ENCODE peak calls at places on chromosomes 11 and 22, in eight cellular contexts. O, G, U, W, C, A, Z and H are unnamed samples.

GRCh38 chr11:27471588-27472397 is 797 bp downstream of the LGR4 start:
- DNase-seq in O (no peak), G (peak; percentile 21), U (peak; percentile 59), W (peak; percentile 19), C (peak; percentile 48), A (no peak), Z (no peak), H (peak; percentile 46)

GRCh38 chr11:58058276-58059010 is 27.7 kb downstream of the OR6Q1 start:
- DNase-seq in O (no peak), G (no peak), U (no peak), W (no peak), C (no peak), A (no peak), Z (no peak), H (peak; percentile 22)

GRCh38 chr11:45659818-45660160 is 5.6 kb downstream of the CHST1 start:
- DNase-seq in O (no peak), G (no peak), U (peak; percentile 33), W (no peak), C (no peak), A (no peak), Z (no peak), H (no peak)

GRCh38 chr22:19579880-19580279 is 55.7 kb upstream of the CLDN5 start:
- DNase-seq in O (no peak), G (peak; percentile 64), U (no peak), W (no peak), C (peak; percentile 26), A (peak; percentile 57), Z (no peak), H (no peak)

GRCh38 chr22:41603873-41604332 is 14.3 kb upstream of the PMM1 start:
- DNase-seq in O (no peak), G (peak; percentile 88), U (no peak), W (no peak), C (no peak), A (no peak), Z (no peak), H (no peak)

GRCh38 chr22:45977003-45977395 is at the start of gene WNT7B:
- DNase-seq in O (no peak), G (no peak), U (no peak), W (no peak), C (no peak), A (no peak), Z (no peak), H (peak; percentile 62)

GRCh38 chr11:7672276-7672959 is 882 bp downstream of the CYB5R2 start:
- DNase-seq in O (no peak), G (no peak), U (no peak), W (no peak), C (no peak), A (no peak), Z (no peak), H (no peak)

GRCh38 chr22:38479096-38479840 is 11.4 kb downstream of the KDELR3 start:
- DNase-seq in O (no peak), G (no peak), U (no peak), W (no peak), C (no peak), A (no peak), Z (no peak), H (no peak)

GRCh38 chr22:43320943-43321900 is 21.9 kb downstream of the SCUBE1 start:
- DNase-seq in O (no peak), G (peak; percentile 17), U (no peak), W (no peak), C (no peak), A (peak; percentile 22), Z (no peak), H (no peak)

GRCh38 chr11:35007277-35007676 is 90.9 kb downstream of the PDHX start:
- DNase-seq in O (no peak), G (no peak), U (no peak), W (no peak), C (no peak), A (no peak), Z (no peak), H (no peak)

GRCh38 chr11:46659908-46660307 is 40.5 kb downstream of the ARHGAP1 start:
- DNase-seq in O (peak; percentile 81), G (no peak), U (no peak), W (peak; percentile 73), C (no peak), A (no peak), Z (peak; percentile 62), H (no peak)

GRCh38 chr22:17910561-17911311 is 113.6 kb downstream of the MICAL3 start:
- DNase-seq in O (peak; percentile 90), G (no peak), U (peak; percentile 77), W (peak; percentile 88), C (peak; percentile 96), A (no peak), Z (no peak), H (peak; percentile 66)

GRCh38 chr11:12150831-12151382 is 40.5 kb downstream of the MICAL2 start:
- DNase-seq in O (peak; percentile 72), G (peak; percentile 78), U (no peak), W (peak; percentile 53), C (no peak), A (no peak), Z (no peak), H (no peak)

GRCh38 chr11:73415854-73416615 is 39.8 kb downstream of the RELT start:
- DNase-seq in O (peak; percentile 87), G (no peak), U (no peak), W (no peak), C (no peak), A (no peak), Z (no peak), H (no peak)

GRCh38 chr11:17608830-17609229 is 61.8 kb downstream of the OTOG start:
- DNase-seq in O (no peak), G (no peak), U (no peak), W (no peak), C (no peak), A (no peak), Z (no peak), H (no peak)

GRCh38 chr11:124917115-124917637 is 1.9 kb upstream of the HEPN1 start:
- DNase-seq in O (peak; percentile 73), G (no peak), U (no peak), W (peak; percentile 78), C (no peak), A (no peak), Z (no peak), H (peak; percentile 11)

DNA sequence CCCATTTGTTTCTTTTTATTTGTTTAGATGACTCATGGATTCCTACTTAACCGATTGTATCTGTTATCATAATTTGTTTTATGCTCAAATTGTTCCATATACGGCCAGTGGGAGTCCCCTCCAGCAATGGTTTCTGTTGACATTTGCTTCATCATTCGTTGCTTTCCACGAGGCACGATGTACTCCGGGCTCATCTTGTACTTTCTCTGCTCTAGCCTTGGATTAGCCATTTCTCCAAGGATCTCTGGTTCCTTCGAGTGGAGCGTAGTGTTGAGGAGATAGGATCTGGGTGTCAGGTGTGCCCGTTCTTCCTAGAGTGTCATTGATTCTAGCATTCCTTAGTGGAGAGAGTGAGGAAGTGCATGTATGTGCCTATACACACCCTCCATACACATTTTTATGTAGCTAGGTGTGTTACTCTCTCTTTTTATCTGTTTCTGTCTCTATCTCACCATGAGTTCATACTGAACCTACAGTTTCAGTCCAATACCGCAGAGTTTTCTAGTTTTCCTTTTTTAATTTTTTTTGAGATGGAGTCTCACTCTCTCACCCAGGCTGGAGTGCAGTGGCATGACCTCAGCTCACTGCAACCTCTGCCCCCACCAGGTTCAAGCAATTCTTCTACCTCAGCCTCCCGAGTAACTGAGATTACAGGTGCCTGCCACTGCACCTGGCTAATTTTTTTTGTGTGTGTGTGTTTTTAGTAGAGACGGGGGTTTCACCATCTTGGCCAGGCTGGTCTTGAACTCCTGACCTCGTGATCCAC is 31.4 kb downstream of the TECTA start:
- DNase-seq in O (no peak), G (no peak), U (no peak), W (no peak), C (no peak), A (no peak), Z (no peak), H (no peak)
- TF ChIP-seq CTCF in O (no peak), G (no peak), U (no peak), W (no peak), C (no peak), A (no peak), Z (no peak), H (no peak)

GRCh38 chr11:4848908-4849307 is at the start of gene OR51S1:
- DNase-seq in O (no peak), G (no peak), U (no peak), W (no peak), C (no peak), A (no peak), Z (no peak), H (no peak)
- TF ChIP-seq CTCF in O (no peak), G (no peak), U (no peak), W (no peak), C (no peak), A (no peak), Z (no peak), H (no peak)

GRCh38 chr11:61161190-61162091 is at the start of gene VPS37C:
- DNase-seq in O (peak; percentile 78), G (peak; percentile 94), U (peak; percentile 94), W (peak; percentile 89), C (peak; percentile 86), A (peak; percentile 92), Z (peak; percentile 50), H (peak; percentile 82)
- TF ChIP-seq CTCF in O (no peak), G (no peak), U (peak; percentile 62), W (no peak), C (no peak), A (no peak), Z (no peak), H (peak; percentile 4)

DNA sequence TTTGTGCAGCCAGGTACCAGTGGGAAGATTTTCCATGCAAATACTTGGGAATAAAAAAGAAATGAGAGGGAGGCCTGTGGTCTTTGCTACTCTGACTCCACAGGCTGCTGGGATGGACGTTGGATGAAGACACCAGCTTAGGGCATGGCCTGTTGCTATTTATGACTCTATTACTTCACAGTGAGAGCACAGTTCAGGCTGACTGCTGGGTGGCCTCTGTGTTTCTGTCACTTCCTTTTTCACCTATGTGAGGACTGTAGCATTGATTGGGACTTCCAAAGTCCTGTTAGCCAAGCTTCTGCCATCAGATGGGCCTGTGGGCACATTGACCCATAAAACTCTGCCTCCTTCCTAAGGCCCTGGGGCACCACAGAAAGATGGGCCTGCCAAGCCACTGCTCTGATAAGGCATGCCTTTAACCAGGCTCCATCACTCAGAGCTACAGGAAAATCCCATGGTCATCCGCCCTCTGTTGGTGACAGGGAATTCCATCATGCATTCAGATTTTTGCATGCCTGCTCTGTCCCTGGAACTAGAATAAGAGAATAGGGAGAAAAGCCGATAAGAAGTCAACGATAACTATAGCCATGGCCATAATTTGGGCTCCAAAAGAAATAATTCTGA is 64.6 kb downstream of the KCNJ1 start:
- DNase-seq in O (no peak), G (no peak), U (no peak), W (peak; percentile 42), C (no peak), A (peak; percentile 5), Z (no peak), H (peak; percentile 30)
- TF ChIP-seq CTCF in O (peak; percentile 43), G (no peak), U (no peak), W (peak; percentile 49), C (peak; percentile 10), A (peak; percentile 56), Z (peak; percentile 65), H (peak; percentile 25)